ENCODE peak calls at places on chromosome 22, in seven cellular contexts. D is stimulated activated CD4-positive, alpha-beta T cell treated with anti-CD3 and anti-CD28 coated beads, Interleukin-2, amount 100 ng/mL, for 48 hours; M is activated CD8-positive, alpha-beta memory T cell treated with anti-CD3 and anti-CD28 coated beads for 48 hours; E is immature natural killer cell; P is fibroblast of the conjunctiva; Y is HT-29; A is NCI-H2081. L is an unnamed sample.

GRCh38 chr22:29342577-29343312 is 27.2 kb upstream of the RASL10A start:
- DNase-seq in P (no peak), M (no peak), D (no peak), E (no peak), A (no peak), Y (no peak), L (no peak)

GRCh38 chr22:48660104-48660794 is 1167.4 kb downstream of the BRD1 start:
- DNase-seq in Y (no peak), E (no peak), P (no peak), M (no peak), A (no peak), D (no peak), L (no peak)

GRCh38 chr22:36467946-36468345 is 13.5 kb downstream of the TXN2 start:
- DNase-seq in A (no peak), P (peak; percentile 80), D (no peak), E (no peak), M (no peak), Y (peak; percentile 49), L (peak; percentile 92)

GRCh38 chr22:45475063-45475747 is 27.5 kb upstream of the FBLN1 start:
- DNase-seq in P (peak; percentile 77), Y (no peak), D (no peak), M (no peak), E (no peak), A (no peak), L (no peak)

GRCh38 chr22:47093720-47094119 is 331.3 kb downstream of the TBC1D22A start:
- DNase-seq in E (no peak), P (no peak), Y (no peak), D (no peak), A (no peak), M (no peak), L (no peak)

GRCh38 chr22:37632174-37633081 is 7.0 kb upstream of the SH3BP1 start:
- DNase-seq in A (no peak), E (no peak), D (no peak), Y (no peak), M (no peak), P (no peak), L (no peak)

GRCh38 chr22:44304354-44304753 is 8.4 kb downstream of the SHISAL1 start:
- DNase-seq in M (no peak), E (no peak), P (no peak), A (no peak), Y (no peak), D (no peak), L (peak; percentile 75)

GRCh38 chr22:31240011-31240410 is 27.9 kb downstream of the LIMK2 start:
- DNase-seq in P (no peak), E (no peak), M (no peak), D (no peak), Y (no peak), A (no peak), L (no peak)

GRCh38 chr22:45911601-45912271 is 65.2 kb downstream of the WNT7B start:
- DNase-seq in A (peak; percentile 50), Y (peak; percentile 81), D (no peak), E (no peak), M (no peak), P (no peak), L (peak; percentile 50)

GRCh38 chr22:18997925-18998315 is 61.8 kb upstream of the PRODH start:
- DNase-seq in E (no peak), A (no peak), P (no peak), Y (no peak), D (no peak), M (no peak), L (no peak)

GRCh38 chr22:45516163-45516562 is 13.5 kb downstream of the FBLN1 start:
- DNase-seq in E (no peak), M (no peak), P (no peak), Y (no peak), A (no peak), D (no peak), L (no peak)

GRCh38 chr22:19120829-19121630 is 1.2 kb downstream of the DGCR2 start:
- DNase-seq in E (no peak), P (no peak), A (no peak), M (no peak), D (no peak), Y (peak; percentile 92), L (peak; percentile 54)

GRCh38 chr22:36981247-36981775 is 37.9 kb downstream of the TST start:
- DNase-seq in Y (no peak), D (no peak), P (no peak), M (no peak), E (no peak), A (no peak), L (no peak)

GRCh38 chr22:50179937-50180726 is 5.6 kb upstream of the TRABD start:
- DNase-seq in A (no peak), P (no peak), E (no peak), Y (no peak), D (no peak), M (no peak), L (no peak)